ENCODE peak calls at places on chromosomes 13 and 19, in seven cellular contexts. M is NCI-H1105 treated with DMSO at 0.1 percent for 48 hours, Y is foreskin keratinocyte, X is NCI-H1930, O is GM03348, C is GM06990, U is left colon. J is an unnamed sample.

GRCh38 chr19:57058871-57059270 is 60.9 kb upstream of the USP29 start:
- DNase-seq in M (no peak), Y (no peak), X (no peak), O (no peak), C (no peak), U (no peak), J (no peak)

GRCh38 chr19:2491130-2491801 is 15.3 kb downstream of the GADD45B start:
- DNase-seq in M (peak; percentile 91), Y (peak; percentile 94), X (no peak), O (peak; percentile 81), C (peak; percentile 66), U (peak; percentile 97), J (no peak)

GRCh38 chr19:46984077-46985010 is 35.3 kb upstream of the NPAS1 start:
- DNase-seq in M (peak; percentile 89), Y (no peak), X (no peak), O (no peak), C (no peak), U (no peak), J (no peak)

GRCh38 chr19:17254636-17255035 is 8.9 kb upstream of the NR2F6 start:
- DNase-seq in M (no peak), Y (no peak), X (no peak), O (no peak), C (no peak), U (no peak), J (no peak)

GRCh38 chr13:111621164-111621563 is 300.7 kb downstream of the TEX29 start:
- DNase-seq in M (no peak), Y (no peak), X (no peak), O (no peak), C (no peak), U (no peak), J (no peak)

GRCh38 chr19:405138-405965 is 3.6 kb downstream of the C2CD4C start:
- DNase-seq in M (no peak), Y (no peak), X (no peak), O (no peak), C (no peak), U (no peak), J (peak; percentile 42)

GRCh38 chr13:75181906-75182305 is 300.1 kb downstream of the TBC1D4 start:
- DNase-seq in M (no peak), Y (peak; percentile 81), X (no peak), O (peak; percentile 7), C (no peak), U (no peak), J (no peak)

GRCh38 chr19:35925501-35925900 is 10.7 kb upstream of the LRFN3 start:
- DNase-seq in M (no peak), Y (no peak), X (no peak), O (no peak), C (no peak), U (no peak), J (no peak)

GRCh38 chr19:35533822-35534521 is 716 bp downstream of the GAPDHS start:
- DNase-seq in M (no peak), Y (no peak), X (no peak), O (no peak), C (peak; percentile 48), U (peak; percentile 54), J (no peak)

GRCh38 chr19:45464274-45464673 is 3.5 kb upstream of the FOSB start:
- DNase-seq in M (no peak), Y (no peak), X (no peak), O (no peak), C (no peak), U (no peak), J (no peak)

GRCh38 chr19:3020321-3020960 is 8.6 kb downstream of the TLE2 start:
- DNase-seq in M (no peak), Y (no peak), X (no peak), O (no peak), C (no peak), U (no peak), J (no peak)

GRCh38 chr19:29267701-29268100 is 54.8 kb upstream of the UQCRFS1 start:
- DNase-seq in M (no peak), Y (no peak), X (no peak), O (no peak), C (no peak), U (no peak), J (no peak)

GRCh38 chr13:31115616-31116015 is 46.1 kb downstream of the HSPH1 start:
- DNase-seq in M (no peak), Y (peak; percentile 81), X (no peak), O (no peak), C (no peak), U (peak; percentile 11), J (no peak)

GRCh38 chr13:102020611-102021216 is 381.1 kb downstream of the FGF14 start:
- DNase-seq in M (no peak), Y (peak; percentile 30), X (no peak), O (no peak), C (no peak), U (no peak), J (no peak)

GRCh38 chr13:21055016-21055415 is 6.4 kb downstream of the LATS2 start:
- DNase-seq in M (no peak), Y (no peak), X (no peak), O (no peak), C (no peak), U (no peak), J (no peak)

GRCh38 chr19:14002571-14003278 is 3.4 kb downstream of the RFX1 start:
- DNase-seq in M (no peak), Y (no peak), X (no peak), O (no peak), C (no peak), U (no peak), J (peak; percentile 21)

GRCh38 chr13:94612050-94612449 is 10.4 kb downstream of the GPR180 start:
- DNase-seq in M (no peak), Y (no peak), X (no peak), O (no peak), C (no peak), U (no peak), J (no peak)

GRCh38 chr19:5369962-5370367 is 29.4 kb upstream of the PTPRS start:
- DNase-seq in M (peak; percentile 21), Y (no peak), X (peak; percentile 18), O (peak; percentile 59), C (peak; percentile 28), U (peak; percentile 49), J (peak; percentile 66)

GRCh38 chr19:660793-661426 is 2.1 kb downstream of the RNF126 start:
- DNase-seq in M (no peak), Y (no peak), X (no peak), O (no peak), C (no peak), U (peak; percentile 71), J (no peak)

J was measured in GM13977.